ENCODE peak calls at places on chromosomes 6 and 20, in ten cellular contexts. S is lung; E is gastrocnemius medialis; B is CD8-positive, alpha-beta T cell; Q is H1; I is AG09309; A is fibroblast of lung; G is NB4; J is left lung; P is psoas muscle. H is an unnamed sample.

GRCh38 chr6:167331565-167331964 is 6.7 kb downstream of the TTLL2 start:
- DNase-seq in S (peak), E (no peak), B (no peak), Q (no peak), I (no peak), A (no peak), G (no peak), J (no peak), P (no peak), H (no peak)

GRCh38 chr6:137443901-137444300 is 50.3 kb downstream of the OLIG3 start:
- DNase-seq in S (no peak), E (no peak), B (no peak), Q (no peak), I (no peak), A (no peak), G (no peak), J (no peak), P (no peak), H (no peak)

GRCh38 chr20:22533823-22534751 is 50.3 kb downstream of the FOXA2 start:
- DNase-seq in S (no peak), E (no peak), B (no peak), Q (no peak), I (no peak), A (no peak), G (no peak), J (no peak), P (no peak), H (no peak)

GRCh38 chr20:63284083-63284440 is 8.9 kb upstream of the COL20A1 start:
- DNase-seq in S (no peak), E (no peak), B (no peak), Q (no peak), I (no peak), A (no peak), G (peak), J (no peak), P (no peak), H (no peak)

GRCh38 chr20:60255426-60255825 is 297.2 kb downstream of the CDH26 start:
- DNase-seq in S (no peak), E (no peak), B (no peak), Q (no peak), I (no peak), A (no peak), G (no peak), J (no peak), P (no peak), H (no peak)

GRCh38 chr6:150252714-150253444 is 110.0 kb downstream of the PPP1R14C start:
- DNase-seq in S (no peak), E (peak), B (no peak), Q (no peak), I (no peak), A (peak), G (no peak), J (no peak), P (no peak), H (peak)

GRCh38 chr20:21155268-21155667 is 29.4 kb downstream of the KIZ start:
- DNase-seq in S (no peak), E (no peak), B (no peak), Q (no peak), I (no peak), A (no peak), G (no peak), J (no peak), P (no peak), H (no peak)

GRCh38 chr20:24672886-24673677 is 203.7 kb downstream of the SYNDIG1 start:
- DNase-seq in S (no peak), E (no peak), B (no peak), Q (no peak), I (peak), A (peak), G (no peak), J (peak), P (no peak), H (peak)

GRCh38 chr6:7438011-7438410 is 48.4 kb downstream of the RIOK1 start:
- DNase-seq in S (no peak), E (no peak), B (no peak), Q (no peak), I (no peak), A (no peak), G (no peak), J (no peak), P (no peak), H (no peak)

GRCh38 chr20:19015326-19015725 is 197.1 kb upstream of the SLC24A3 start:
- DNase-seq in S (no peak), E (no peak), B (no peak), Q (peak), I (no peak), A (no peak), G (peak), J (no peak), P (peak), H (no peak)

GRCh38 chr6:52675372-52675771 is 4.5 kb downstream of the TMEM14A start:
- DNase-seq in S (no peak), E (no peak), B (no peak), Q (no peak), I (no peak), A (no peak), G (no peak), J (no peak), P (no peak), H (no peak)

GRCh38 chr6:107641500-107641931 is 151.6 kb downstream of the SOBP start:
- DNase-seq in S (peak), E (no peak), B (no peak), Q (no peak), I (no peak), A (no peak), G (no peak), J (peak), P (peak), H (peak)

GRCh38 chr6:15987569-15987968 is 141.3 kb upstream of the MYLIP start:
- DNase-seq in S (no peak), E (no peak), B (no peak), Q (no peak), I (no peak), A (peak), G (no peak), J (no peak), P (no peak), H (peak)
- H3K4me3 ChIP-seq in S (no peak), E (no peak), B (no peak), Q (no peak), I (no peak), A (no peak), G (no peak), J (no peak), P (no peak), H (no peak)

DNA sequence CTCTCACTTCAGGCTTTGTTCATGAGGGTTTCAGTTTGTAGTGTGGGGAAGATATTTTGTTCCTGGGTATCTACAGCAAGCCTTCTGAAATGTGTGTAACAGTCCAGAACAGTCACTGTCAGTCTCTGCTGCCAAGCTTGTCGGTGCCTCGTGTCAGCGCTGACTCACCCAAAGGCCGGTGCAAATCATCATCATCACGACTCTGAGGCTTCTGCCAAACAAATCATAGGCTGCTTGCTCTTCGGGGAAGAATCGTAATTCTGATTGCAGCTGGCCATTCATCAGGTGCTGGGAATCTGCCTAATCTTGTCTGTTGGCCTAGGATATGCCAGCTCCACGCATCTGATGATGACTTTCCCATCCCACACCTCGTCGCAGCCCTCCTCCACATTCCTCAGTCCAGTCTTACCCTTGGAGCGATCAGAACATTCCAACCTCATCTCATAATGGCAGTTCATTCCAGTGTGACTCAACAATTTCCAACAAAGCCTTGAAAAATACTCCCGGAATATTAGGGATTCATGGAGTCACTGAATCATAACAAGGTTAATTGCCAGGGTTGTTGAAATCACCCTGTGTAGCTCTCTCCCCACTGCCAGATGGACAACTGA is 40.9 kb downstream of the ALDH8A1 start:
- DNase-seq in S (peak), E (peak), B (no peak), Q (no peak), I (peak), A (peak), G (peak), J (peak), P (peak), H (peak)
- H3K4me3 ChIP-seq in S (no peak), E (peak), B (no peak), Q (no peak), I (no peak), A (no peak), G (no peak), J (no peak), P (peak), H (no peak)

DNA sequence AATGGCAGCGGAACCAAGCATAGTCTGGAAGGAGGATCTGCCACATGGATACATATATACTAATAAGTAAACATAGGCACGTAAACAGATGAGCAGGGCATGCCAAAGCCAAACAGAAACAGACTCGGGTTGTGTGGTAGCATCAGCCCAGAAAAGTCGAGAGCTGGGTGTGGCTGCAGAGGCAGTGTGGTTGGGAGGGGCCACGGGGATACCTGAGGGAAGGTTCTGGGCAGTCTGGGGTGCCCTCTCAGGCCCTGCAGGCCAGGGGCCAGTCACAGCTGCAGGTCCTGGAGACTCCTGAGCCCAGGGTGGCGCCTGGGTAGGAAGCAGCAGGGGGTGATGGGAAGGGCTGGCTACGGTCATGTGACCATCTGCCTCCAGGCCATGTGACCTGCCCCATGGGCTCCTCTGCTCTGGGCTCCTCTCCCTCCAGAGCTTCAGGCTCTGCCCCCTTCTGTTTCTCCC is 42.8 kb upstream of the MRPS10 start:
- DNase-seq in S (no peak), E (no peak), B (no peak), Q (peak), I (no peak), A (no peak), G (peak), J (no peak), P (peak), H (no peak)
- H3K4me3 ChIP-seq in S (no peak), E (no peak), B (no peak), Q (no peak), I (no peak), A (no peak), G (no peak), J (no peak), P (no peak), H (no peak)

GRCh38 chr6:13282393-13283069 is 45.8 kb downstream of the TBC1D7 start:
- DNase-seq in S (no peak), E (no peak), B (no peak), Q (no peak), I (no peak), A (no peak), G (no peak), J (no peak), P (no peak), H (no peak)

GRCh38 chr6:13280253-13280652 is 48.1 kb downstream of the TBC1D7 start:
- DNase-seq in S (no peak), E (no peak), B (no peak), Q (no peak), I (no peak), A (no peak), G (no peak), J (no peak), P (no peak), H (no peak)

GRCh38 chr6:13283340-13283739 is 45.0 kb downstream of the TBC1D7 start:
- DNase-seq in S (no peak), E (no peak), B (no peak), Q (no peak), I (no peak), A (no peak), G (no peak), J (no peak), P (no peak), H (no peak)

GRCh38 chr6:13278991-13279390 is 49.3 kb downstream of the TBC1D7 start:
- DNase-seq in S (no peak), E (no peak), B (no peak), Q (no peak), I (peak), A (no peak), G (no peak), J (no peak), P (no peak), H (no peak)

GRCh38 chr6:13281630-13282156 is 46.6 kb downstream of the TBC1D7 start:
- DNase-seq in S (no peak), E (no peak), B (no peak), Q (no peak), I (no peak), A (no peak), G (no peak), J (no peak), P (no peak), H (no peak)
- H3K4me3 ChIP-seq in S (no peak), E (no peak), B (no peak), Q (no peak), I (no peak), A (no peak), G (no peak), J (no peak), P (no peak), H (no peak)

GRCh38 chr6:90177544-90178293 is 118.9 kb downstream of the BACH2 start:
- DNase-seq in S (no peak), E (no peak), B (no peak), Q (no peak), I (no peak), A (no peak), G (no peak), J (no peak), P (no peak), H (no peak)

GRCh38 chr6:90175627-90176538 is 120.8 kb downstream of the BACH2 start:
- DNase-seq in S (no peak), E (no peak), B (no peak), Q (no peak), I (no peak), A (no peak), G (no peak), J (no peak), P (no peak), H (peak)

GRCh38 chr6:90180526-90180925 is 116.1 kb downstream of the BACH2 start:
- DNase-seq in S (no peak), E (no peak), B (no peak), Q (no peak), I (no peak), A (no peak), G (no peak), J (no peak), P (no peak), H (no peak)

GRCh38 chr6:90179190-90180169 is 117.2 kb downstream of the BACH2 start:
- DNase-seq in S (no peak), E (no peak), B (no peak), Q (no peak), I (no peak), A (no peak), G (peak), J (no peak), P (no peak), H (peak)

GRCh38 chr6:90178294-90178678 is 118.4 kb downstream of the BACH2 start:
- DNase-seq in S (no peak), E (no peak), B (no peak), Q (no peak), I (no peak), A (no peak), G (no peak), J (no peak), P (no peak), H (no peak)
- H3K4me3 ChIP-seq in S (no peak), E (no peak), B (no peak), Q (no peak), I (no peak), A (no peak), G (no peak), J (no peak), P (peak), H (no peak)

DNA sequence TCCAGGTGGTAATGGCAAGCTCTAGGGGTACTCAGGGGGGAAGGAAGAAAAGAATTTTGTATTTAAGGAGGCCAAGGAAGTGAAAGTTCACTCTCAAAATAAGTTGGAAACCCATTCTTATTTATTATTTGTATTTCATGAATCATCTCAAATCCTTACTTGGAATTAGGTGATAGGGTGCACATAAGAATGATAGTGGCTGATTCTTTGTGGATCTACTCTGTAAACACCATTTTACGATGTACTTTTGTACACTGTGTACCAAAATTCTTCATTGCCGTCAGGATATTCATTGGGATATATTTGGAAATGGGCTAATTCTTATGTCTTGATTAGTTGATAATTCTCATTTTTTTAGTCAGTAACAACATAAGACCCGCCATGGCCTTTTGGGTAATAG is 179.5 kb upstream of the LAMP5 start:
- DNase-seq in S (no peak), E (no peak), B (no peak), Q (no peak), I (no peak), A (no peak), G (no peak), J (no peak), P (no peak), H (no peak)
- H3K4me3 ChIP-seq in S (no peak), E (no peak), B (no peak), Q (no peak), I (no peak), A (no peak), G (no peak), J (no peak), P (no peak), H (no peak)

GRCh38 chr6:111975501-111975900 is 78.4 kb upstream of the CCN6 start:
- DNase-seq in S (no peak), E (no peak), B (no peak), Q (no peak), I (no peak), A (no peak), G (no peak), J (no peak), P (no peak), H (no peak)

GRCh38 chr6:111973897-111974639 is 79.8 kb upstream of the CCN6 start:
- DNase-seq in S (no peak), E (no peak), B (no peak), Q (no peak), I (no peak), A (peak), G (no peak), J (no peak), P (no peak), H (peak)

GRCh38 chr6:111978826-111979225 is 75.1 kb upstream of the CCN6 start:
- DNase-seq in S (no peak), E (no peak), B (no peak), Q (no peak), I (no peak), A (peak), G (no peak), J (no peak), P (no peak), H (peak)

GRCh38 chr6:111972714-111973678 is 80.9 kb upstream of the CCN6 start:
- DNase-seq in S (peak), E (peak), B (peak), Q (no peak), I (peak), A (peak), G (peak), J (peak), P (peak), H (peak)

DNA sequence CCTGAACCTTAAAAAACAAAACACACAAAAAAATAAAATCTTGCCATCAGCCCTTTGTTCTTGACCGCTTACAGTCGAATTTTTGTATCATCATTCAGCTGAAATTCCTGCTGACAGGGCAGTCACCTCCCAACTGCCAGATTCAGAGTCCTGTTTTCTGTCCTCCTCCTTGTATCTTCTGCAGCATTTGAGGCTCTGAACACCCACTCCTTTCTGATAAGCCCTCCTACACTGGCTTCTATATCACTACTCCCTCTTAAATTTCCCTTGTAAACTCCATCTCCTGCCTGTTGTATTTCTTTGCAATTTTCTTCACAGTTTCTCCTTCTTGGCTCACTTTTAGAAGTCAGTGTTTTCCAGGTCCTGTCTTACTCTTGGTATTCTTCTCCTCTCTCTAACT is 77.7 kb upstream of the CCN6 start:
- DNase-seq in S (no peak), E (no peak), B (no peak), Q (no peak), I (no peak), A (no peak), G (no peak), J (no peak), P (no peak), H (no peak)
- H3K4me3 ChIP-seq in S (no peak), E (no peak), B (no peak), Q (no peak), I (no peak), A (no peak), G (no peak), J (no peak), P (no peak), H (no peak)

DNA sequence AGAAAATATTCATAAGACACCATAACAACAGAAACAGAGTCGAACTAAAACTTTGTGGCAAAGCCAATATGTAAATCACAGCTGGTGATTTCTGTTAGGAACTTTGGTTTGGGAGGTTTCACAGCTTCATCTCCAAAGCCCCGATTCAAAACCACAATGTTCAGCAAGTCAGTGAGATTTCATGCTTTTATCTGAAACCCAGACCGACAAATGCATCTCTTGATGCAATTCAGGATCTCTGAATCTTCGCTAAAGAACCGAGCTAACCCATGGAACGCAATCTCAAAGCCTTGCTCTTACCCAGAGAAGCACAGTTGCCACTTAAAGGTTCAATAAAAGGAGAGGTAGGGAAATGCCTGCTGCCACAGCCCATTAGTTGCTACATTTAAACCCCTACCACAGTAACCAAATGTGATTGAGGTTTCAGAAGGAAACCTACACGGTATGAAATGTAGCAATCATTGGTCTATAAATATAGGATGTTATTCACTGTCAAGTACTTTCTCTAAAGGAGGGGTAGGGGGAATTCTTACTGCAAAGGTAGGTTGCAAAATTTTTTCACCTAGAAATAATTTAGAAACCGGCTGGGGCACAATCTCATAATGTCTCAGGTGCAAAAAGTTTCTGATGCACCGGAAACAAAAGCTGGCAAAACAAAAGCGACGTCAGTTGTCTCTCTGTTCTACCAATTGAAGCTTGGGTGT is 381.0 kb upstream of the ARID1B start:
- DNase-seq in S (no peak), E (no peak), B (no peak), Q (no peak), I (no peak), A (no peak), G (no peak), J (no peak), P (no peak), H (no peak)
- H3K4me3 ChIP-seq in S (no peak), E (peak), B (peak), Q (no peak), I (no peak), A (no peak), G (no peak), J (no peak), P (peak), H (no peak)